ENCODE peak calls at places on chromosomes 4 and X, in eight cellular contexts. M is HT-29; F is activated CD4-positive, alpha-beta T cell treated with anti-CD3 and anti-CD28 coated beads for 24 hours; C is NCI-H460; G is AG08396; N is Ammon's horn; K is ACHN; T is hypothalamus. Z is an unnamed sample.

GRCh38 chrX:19698125-19698524 is 182.8 kb upstream of the MAP3K15 start:
- DNase-seq in M (no peak), F (no peak), C (no peak), G (no peak), N (no peak), K (no peak), T (no peak), Z (no peak)

GRCh38 chr4:2007804-2008670 is 737 bp downstream of the NELFA start:
- DNase-seq in M (no peak), F (no peak), C (no peak), G (no peak), N (no peak), K (no peak), T (no peak), Z (no peak)

GRCh38 chrX:789096-789495 is 158.5 kb downstream of the SHOX start:
- DNase-seq in M (no peak), F (no peak), C (no peak), G (no peak), N (no peak), K (no peak), T (no peak), Z (no peak)

GRCh38 chr4:175509320-175509719 is 302.7 kb downstream of the GPM6A start:
- DNase-seq in M (peak; percentile 29), F (no peak), C (no peak), G (no peak), N (no peak), K (no peak), T (no peak), Z (no peak)

GRCh38 chrX:69493193-69493592 is 10.9 kb upstream of the NALF2 start:
- DNase-seq in M (peak; percentile 60), F (no peak), C (peak; percentile 53), G (no peak), N (no peak), K (peak; percentile 29), T (no peak), Z (no peak)

GRCh38 chr4:2768124-2768523 is 12.0 kb upstream of the TNIP2 start:
- DNase-seq in M (no peak), F (no peak), C (no peak), G (no peak), N (no peak), K (no peak), T (no peak), Z (no peak)

GRCh38 chr4:122914292-122914904 is 8.0 kb downstream of the NUDT6 start:
- DNase-seq in M (peak; percentile 80), F (no peak), C (no peak), G (no peak), N (peak; percentile 31), K (peak; percentile 63), T (peak; percentile 1), Z (no peak)

GRCh38 chr4:100306018-100306417 is 115.8 kb upstream of the DDIT4L start:
- DNase-seq in M (no peak), F (no peak), C (no peak), G (no peak), N (no peak), K (peak; percentile 65), T (no peak), Z (no peak)

GRCh38 chrX:154399527-154400368 is 1.6 kb downstream of the RPL10 start:
- DNase-seq in M (no peak), F (no peak), C (no peak), G (no peak), N (no peak), K (no peak), T (no peak), Z (no peak)

GRCh38 chr4:6942238-6942800 is 32.7 kb downstream of the TBC1D14 start:
- DNase-seq in M (peak; percentile 71), F (no peak), C (peak; percentile 36), G (peak; percentile 91), N (peak; percentile 55), K (peak; percentile 91), T (no peak), Z (no peak)

GRCh38 chrX:130829526-130830515 is 73.2 kb downstream of the ENOX2 start:
- DNase-seq in M (no peak), F (no peak), C (no peak), G (no peak), N (peak; percentile 45), K (no peak), T (no peak), Z (no peak)

GRCh38 chrX:123626962-123627361 is 105.9 kb downstream of the THOC2 start:
- DNase-seq in M (no peak), F (no peak), C (no peak), G (peak; percentile 2), N (no peak), K (peak; percentile 0), T (no peak), Z (no peak)

GRCh38 chr4:386708-387105 is 49.1 kb downstream of the ZNF141 start:
- DNase-seq in M (no peak), F (no peak), C (no peak), G (no peak), N (no peak), K (no peak), T (no peak), Z (no peak)